ENCODE peak calls at places on chromosomes 5 and 9, in five cellular contexts. T, F, O, U and D are unnamed samples.

GRCh38 chr5:157197088-157197487 is 16.4 kb downstream of the ITK start:
- DNase-seq in T (no peak), O (no peak), U (no peak), F (no peak), D (no peak)

GRCh38 chr5:82911902-82912301 is 165.3 kb downstream of the TMEM167A start:
- DNase-seq in U (peak), O (no peak), F (no peak), T (no peak), D (peak)

GRCh38 chr5:123178693-123179092 is 89.7 kb downstream of the PRDM6 start:
- DNase-seq in T (no peak), O (no peak), U (no peak), F (no peak), D (no peak)

GRCh38 chr5:43041131-43041668 is 1.1 kb upstream of the ANXA2R start:
- DNase-seq in T (no peak), O (no peak), F (no peak), U (peak), D (peak)

GRCh38 chr9:5832093-5832542 is 799 bp downstream of the ERMP1 start:
- DNase-seq in U (no peak), F (no peak), O (no peak), T (peak), D (peak)

GRCh38 chr5:157516626-157517325 is 56.8 kb downstream of the NIPAL4 start:
- DNase-seq in U (peak), O (peak), F (no peak), T (no peak), D (no peak)

GRCh38 chr5:126106032-126106431 is 317.2 kb upstream of the GRAMD2B start:
- DNase-seq in U (no peak), F (no peak), T (peak), O (no peak), D (no peak)

GRCh38 chr9:113690055-113690740 is 185.9 kb upstream of the ZNF618 start:
- DNase-seq in F (no peak), U (no peak), O (no peak), T (no peak), D (no peak)

GRCh38 chr5:89703799-89704198 is 705.8 kb downstream of the CETN3 start:
- DNase-seq in O (no peak), F (no peak), U (no peak), T (no peak), D (no peak)

GRCh38 chr5:74251106-74252032 is 389.2 kb downstream of the ENC1 start:
- DNase-seq in F (no peak), O (peak), T (peak), U (peak), D (no peak)

GRCh38 chr5:140108093-140109049 is 5.5 kb upstream of the PURA start:
- DNase-seq in F (peak), T (no peak), O (no peak), U (peak), D (peak)

GRCh38 chr9:95090871-95091573 is 226.5 kb downstream of the FANCC start:
- DNase-seq in O (no peak), U (no peak), F (no peak), T (no peak), D (no peak)

GRCh38 chr9:90774682-90775081 is 26.9 kb upstream of the SYK start:
- DNase-seq in U (no peak), F (no peak), O (no peak), T (no peak), D (no peak)

GRCh38 chr5:139654875-139655491 is 6.8 kb downstream of the CXXC5 start:
- DNase-seq in F (peak), U (peak), O (no peak), T (no peak), D (no peak)

GRCh38 chr5:32536246-32536645 is 49.1 kb upstream of the SUB1 start:
- DNase-seq in O (no peak), T (no peak), U (no peak), F (no peak), D (no peak)

GRCh38 chr5:132251220-132251725 is 6.2 kb upstream of the PDLIM4 start:
- DNase-seq in U (no peak), O (peak), T (no peak), F (no peak), D (no peak)

GRCh38 chr5:159510282-159510681 is 180.0 kb upstream of the IL12B start:
- DNase-seq in O (peak), T (no peak), U (peak), F (no peak), D (no peak)

GRCh38 chr5:79878721-79879336 is 112.2 kb downstream of the MTX3 start:
- DNase-seq in U (no peak), F (no peak), O (no peak), T (no peak), D (peak)

GRCh38 chr5:145536133-145536532 is 299.0 kb downstream of the PRELID2 start:
- DNase-seq in F (no peak), O (peak), T (no peak), U (no peak), D (no peak)

GRCh38 chr9:96139592-96140251 is 162.3 kb downstream of the HSD17B3 start:
- DNase-seq in F (peak), U (no peak), T (peak), O (peak), D (no peak)

GRCh38 chr9:106621299-106621920 is 241.6 kb upstream of the ZNF462 start:
- DNase-seq in O (no peak), T (no peak), F (no peak), U (no peak), D (no peak)

GRCh38 chr9:121888438-121888775 is 204.7 kb downstream of the TTLL11 start:
- DNase-seq in T (no peak), O (peak), F (no peak), U (peak), D (no peak)

GRCh38 chr5:142924135-142924883 is 154.1 kb downstream of the ARHGAP26 start:
- DNase-seq in F (no peak), O (peak), T (no peak), U (no peak), D (no peak)

GRCh38 chr5:7422719-7423118 is 26.8 kb downstream of the ADCY2 start:
- DNase-seq in F (no peak), T (no peak), O (no peak), U (no peak), D (no peak)

GRCh38 chr9:5652810-5653209 is 23.9 kb downstream of the RIC1 start:
- DNase-seq in O (no peak), T (no peak), F (no peak), U (no peak), D (peak)

GRCh38 chr5:28862137-28862859 is 1823.9 kb upstream of the CDH9 start:
- DNase-seq in T (no peak), U (no peak), F (no peak), O (no peak), D (no peak)

GRCh38 chr5:2714805-2715204 is 36.7 kb downstream of the IRX2 start:
- DNase-seq in F (no peak), T (no peak), O (no peak), U (no peak), D (no peak)

GRCh38 chr9:124696101-124696500 is 75.0 kb downstream of the NR6A1 start:
- DNase-seq in T (peak), O (peak), F (no peak), U (no peak), D (no peak)

GRCh38 chr5:157148734-157149615 is 6.3 kb upstream of the MED7 start:
- DNase-seq in U (no peak), O (peak), T (peak), F (peak), D (peak)

GRCh38 chr5:107868994-107869393 is 198.3 kb upstream of the EFNA5 start:
- DNase-seq in T (no peak), F (no peak), U (no peak), O (no peak), D (no peak)

GRCh38 chr9:69932901-69933300 is 110.7 kb upstream of the MAMDC2 start:
- DNase-seq in F (no peak), U (no peak), T (peak), O (no peak), D (peak)

GRCh38 chr5:173823721-173824567 is 64.2 kb upstream of the CPEB4 start:
- DNase-seq in T (peak), U (no peak), O (peak), F (peak), D (no peak)

GRCh38 chr5:87411586-87412416 is 929 bp downstream of the CCNH start:
- DNase-seq in F (peak), O (peak), T (peak), U (peak), D (peak)

GRCh38 chr5:150751096-150751891 is 7.5 kb downstream of the DCTN4 start:
- DNase-seq in U (no peak), T (no peak), O (peak), F (no peak), D (no peak)

DNA sequence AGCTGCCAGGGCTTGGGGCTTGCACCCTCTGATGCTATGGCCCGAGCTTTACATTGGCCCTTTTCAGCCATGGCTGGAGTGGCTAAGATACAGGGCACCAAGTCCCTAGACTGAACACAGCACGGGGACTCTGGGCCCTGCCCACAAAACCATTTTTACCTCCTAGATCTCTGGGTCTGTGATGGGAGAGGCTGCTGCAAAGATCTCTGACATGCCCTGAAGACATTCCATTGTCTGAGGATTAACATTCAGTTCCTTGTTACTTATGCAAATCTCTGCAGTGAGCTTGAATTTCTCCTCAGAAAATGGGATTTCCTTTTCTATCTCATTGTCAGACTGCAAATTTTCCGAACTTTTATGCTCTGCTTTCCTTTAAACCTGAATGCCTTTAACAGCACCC is 337.0 kb upstream of the SMC2 start:
- DNase-seq in U (no peak), T (no peak), O (no peak), F (no peak), D (no peak)
- TF ChIP-seq POLR2A in U (no peak), T (no peak), O (no peak), F (no peak), D (no peak)

DNA sequence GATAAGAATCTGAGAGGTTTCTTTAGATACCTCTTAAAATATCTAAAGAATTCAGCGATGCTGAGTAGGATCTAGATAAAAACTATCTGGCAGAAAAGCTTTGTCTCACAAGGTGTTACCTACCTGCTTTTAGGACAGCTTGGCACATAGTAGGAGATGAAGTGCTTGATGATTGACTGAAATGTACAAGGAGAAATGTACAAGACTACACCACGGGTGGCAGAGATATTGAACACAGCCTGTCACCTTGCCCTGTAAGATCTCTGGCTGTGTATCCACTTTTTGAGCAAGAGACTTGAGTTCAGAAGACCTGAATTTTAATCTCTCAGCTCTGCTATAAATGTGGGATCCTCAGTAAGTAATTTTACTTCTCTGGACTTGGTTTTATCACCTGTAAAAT is 15.7 kb downstream of the ALDOB start:
- DNase-seq in U (no peak), T (no peak), F (no peak), O (no peak), D (no peak)
- TF ChIP-seq POLR2A in U (no peak), T (no peak), F (no peak), O (no peak), D (no peak)

DNA sequence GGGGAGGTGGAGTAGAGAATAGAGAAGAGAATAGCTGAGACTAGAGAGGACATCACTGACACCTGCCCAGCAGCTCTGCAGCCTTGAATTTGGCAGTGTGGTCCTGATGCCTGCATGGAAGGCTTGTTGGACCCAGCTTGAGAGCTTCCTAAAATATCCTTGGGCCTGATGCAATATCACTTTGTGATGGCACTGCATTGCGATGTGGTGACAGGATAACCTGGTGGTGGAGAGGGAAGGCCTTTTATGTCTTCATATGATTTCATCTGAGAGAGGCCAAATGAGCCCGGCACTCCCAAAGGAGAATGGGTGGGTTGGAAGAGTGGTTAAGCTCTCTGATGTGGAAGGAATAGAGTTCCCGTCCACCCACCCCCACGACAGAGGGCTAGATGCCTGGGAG is 99.6 kb upstream of the SSBP2 start:
- DNase-seq in U (peak), T (no peak), F (no peak), O (peak), D (peak)
- TF ChIP-seq POLR2A in U (no peak), T (no peak), F (no peak), O (no peak), D (no peak)

GRCh38 chr9:127586096-127586495 is 26.0 kb upstream of the STXBP1 start:
- DNase-seq in F (no peak), U (no peak), O (no peak), T (no peak), D (no peak)
- TF ChIP-seq POLR2A in F (no peak), U (no peak), O (no peak), T (no peak), D (no peak)

DNA sequence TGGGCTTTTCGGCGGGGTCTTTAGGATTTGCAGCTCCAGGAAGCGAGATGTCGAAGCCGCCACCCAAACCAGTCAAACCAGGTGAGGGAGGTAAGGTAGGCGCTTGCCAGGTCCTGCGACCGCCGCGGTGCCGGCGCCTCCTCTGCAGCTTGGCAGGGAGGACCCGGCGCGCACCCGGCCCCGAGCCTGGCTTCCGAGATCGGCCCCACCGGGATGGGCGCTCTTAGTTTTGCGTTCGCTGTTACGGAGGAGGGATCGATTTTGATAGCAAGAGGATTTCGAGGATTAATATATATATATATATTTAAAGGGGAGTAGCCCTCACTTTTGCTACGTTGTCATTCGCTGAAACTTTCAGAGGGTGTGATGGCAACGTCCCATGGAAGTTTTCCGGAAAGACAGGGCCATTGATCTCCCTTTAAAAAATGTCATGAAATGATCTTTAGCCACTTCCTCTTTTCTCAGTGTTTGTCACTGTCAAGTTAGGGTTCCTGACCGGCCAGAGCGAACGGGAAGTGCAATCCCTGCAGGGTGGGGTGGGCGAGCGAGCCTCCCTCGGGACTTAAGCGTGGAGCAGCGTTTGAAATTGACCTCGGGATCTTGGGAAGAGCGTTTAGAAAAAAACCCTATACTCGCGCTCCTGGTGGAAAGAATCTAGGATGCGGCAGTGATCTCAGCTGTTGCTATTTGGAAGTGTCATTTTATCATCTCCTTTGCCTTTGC is 493 bp downstream of the OSTF1 start:
- DNase-seq in U (peak), T (peak), O (peak), F (peak), D (peak)
- TF ChIP-seq POLR2A in U (peak), T (no peak), O (no peak), F (no peak), D (no peak)

DNA sequence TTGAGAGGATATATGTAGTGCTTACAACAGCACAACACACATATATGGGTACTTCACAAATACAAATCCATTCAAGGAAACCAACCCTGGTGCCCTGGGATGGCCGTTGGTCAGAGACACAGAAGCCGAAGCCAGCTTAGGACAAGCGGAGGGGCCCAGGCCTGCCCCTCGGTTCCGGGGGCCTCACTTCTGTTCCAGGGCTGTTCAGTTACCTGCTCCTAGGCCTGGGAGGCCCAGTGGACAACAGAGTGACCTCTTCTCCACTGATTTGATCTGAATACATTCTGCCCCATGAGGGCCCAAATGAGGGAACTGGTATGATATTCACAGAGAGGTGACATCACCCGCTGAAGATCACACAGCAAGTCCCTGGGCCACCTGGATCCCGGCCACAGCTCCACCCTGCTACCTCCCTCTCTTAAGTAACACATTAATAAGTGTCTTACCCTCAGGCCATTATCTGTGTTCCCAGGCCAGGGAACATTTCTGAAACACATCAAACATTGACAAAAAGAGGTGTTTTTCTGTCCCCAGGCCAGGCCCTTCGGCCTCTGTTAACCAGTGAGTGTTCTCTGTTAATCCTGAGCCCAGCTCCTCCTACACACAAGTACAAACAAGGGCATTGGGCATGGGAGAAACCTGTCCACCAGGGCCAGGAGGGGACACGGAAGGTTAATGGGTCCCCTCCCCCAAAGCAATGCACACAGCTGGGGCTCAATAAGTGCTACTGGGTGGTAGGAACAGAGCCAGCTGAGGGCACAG is 4.5 kb upstream of the GRHPR start:
- DNase-seq in F (no peak), U (no peak), T (no peak), O (no peak), D (peak)
- TF ChIP-seq POLR2A in F (no peak), U (no peak), T (no peak), O (no peak), D (no peak)

GRCh38 chr9:98191615-98192502 is 578 bp downstream of the CORO2A start:
- DNase-seq in U (peak), O (no peak), T (no peak), F (peak), D (peak)
- TF ChIP-seq POLR2A in U (no peak), O (no peak), T (no peak), F (no peak), D (no peak)

GRCh38 chr9:2620876-2621677 is 510 bp upstream of the VLDLR start:
- DNase-seq in U (peak), T (peak), F (peak), O (peak), D (peak)
- TF ChIP-seq POLR2A in U (peak), T (no peak), F (peak), O (peak), D (no peak)